ENCODE peak calls at places on chromosomes 16 and 17, in nine cellular contexts. B, S, U, M, A, F, G, I and O are unnamed samples.

GRCh38 chr16:23223368-23223767 is 40.8 kb downstream of the SCNN1G start:
- DNase-seq in G (no peak), M (peak), U (no peak), F (no peak), I (no peak), S (no peak), A (no peak), B (no peak), O (no peak)

GRCh38 chr17:18315498-18316360 is 636 bp downstream of the SMCR8 start:
- DNase-seq in S (no peak), F (no peak), A (peak), M (no peak), I (no peak), B (no peak), G (no peak), U (no peak), O (no peak)

GRCh38 chr17:50830994-50831393 is 4.4 kb upstream of the WFIKKN2 start:
- DNase-seq in F (no peak), I (peak), A (peak), G (no peak), U (no peak), M (peak), S (no peak), B (no peak), O (no peak)

GRCh38 chr17:44095647-44096496 is 25.3 kb downstream of the G6PC3 start:
- DNase-seq in M (peak), I (peak), A (peak), F (no peak), G (no peak), B (no peak), U (no peak), S (no peak), O (no peak)

GRCh38 chr16:21159281-21159951 is 942 bp downstream of the LDAF1 start:
- DNase-seq in F (peak), I (peak), M (peak), S (peak), G (peak), U (no peak), A (peak), B (no peak), O (peak)

GRCh38 chr17:19645608-19646250 is 2.8 kb upstream of the ALDH3A2 start:
- DNase-seq in G (no peak), S (no peak), A (no peak), U (no peak), M (peak), I (peak), F (no peak), B (no peak), O (no peak)

GRCh38 chr17:58932956-58933355 is 173.7 kb downstream of the TRIM37 start:
- DNase-seq in S (no peak), B (no peak), F (no peak), I (no peak), G (no peak), U (no peak), A (no peak), M (no peak), O (no peak)

GRCh38 chr16:88355389-88356123 is 27.2 kb upstream of the ZNF469 start:
- DNase-seq in F (no peak), G (peak), A (peak), B (no peak), U (no peak), I (peak), S (no peak), M (no peak), O (no peak)

GRCh38 chr17:63399316-63399715 is 46.8 kb downstream of the CYB561 start:
- DNase-seq in F (no peak), S (no peak), G (no peak), I (peak), B (no peak), A (no peak), U (no peak), M (no peak), O (no peak)

GRCh38 chr16:28891964-28892890 is 13.9 kb downstream of the ATP2A1 start:
- DNase-seq in I (no peak), U (no peak), A (no peak), F (no peak), S (no peak), B (no peak), M (no peak), G (no peak), O (no peak)

GRCh38 chr17:39224778-39225307 is 902 bp downstream of the STAC2 start:
- DNase-seq in M (no peak), A (no peak), B (no peak), S (no peak), F (no peak), G (no peak), I (peak), U (no peak), O (no peak)

GRCh38 chr16:86929149-86929871 is 351.0 kb downstream of the FOXL1 start:
- DNase-seq in S (no peak), U (no peak), F (no peak), A (no peak), G (peak), I (no peak), B (no peak), M (no peak), O (peak)

GRCh38 chr16:83390759-83391158 is 417.0 kb upstream of the HSBP1 start:
- DNase-seq in S (no peak), A (no peak), U (no peak), G (no peak), I (no peak), M (no peak), B (no peak), F (no peak), O (no peak)

GRCh38 chr17:78607061-78607460 is 29.9 kb upstream of the DNAH17 start:
- DNase-seq in G (peak), M (no peak), F (no peak), U (no peak), I (no peak), B (no peak), A (no peak), S (no peak), O (no peak)

GRCh38 chr16:85057212-85057889 is 29.8 kb downstream of the KIAA0513 start:
- DNase-seq in F (peak), G (no peak), A (no peak), I (no peak), B (peak), U (no peak), M (peak), S (no peak), O (no peak)

GRCh38 chr16:55204923-55205322 is 119.1 kb upstream of the IRX6 start:
- DNase-seq in B (no peak), F (no peak), A (no peak), S (no peak), I (no peak), G (no peak), M (no peak), U (no peak), O (no peak)

GRCh38 chr16:10514369-10515055 is 65.9 kb downstream of the EMP2 start:
- DNase-seq in A (peak), B (peak), S (peak), U (peak), I (peak), M (peak), F (peak), G (no peak), O (no peak)

GRCh38 chr17:49895812-49896211 is 47.9 kb upstream of the TAC4 start:
- DNase-seq in M (no peak), A (no peak), F (no peak), U (no peak), G (no peak), I (no peak), B (no peak), S (no peak), O (no peak)

GRCh38 chr17:57773557-57773956 is 28.5 kb upstream of the CCDC182 start:
- DNase-seq in G (no peak), U (no peak), B (no peak), M (no peak), I (no peak), S (no peak), F (no peak), A (no peak), O (no peak)

GRCh38 chr16:17379121-17379571 is 91.6 kb downstream of the XYLT1 start:
- DNase-seq in B (no peak), I (peak), U (no peak), G (no peak), F (no peak), M (no peak), S (no peak), A (peak), O (no peak)

GRCh38 chr16:53892155-53892554 is 188.2 kb downstream of the FTO start:
- DNase-seq in M (peak), B (peak), G (no peak), S (peak), A (no peak), F (peak), U (peak), I (peak), O (peak)

GRCh38 chr17:70365098-70365583 is 195.8 kb downstream of the KCNJ2 start:
- DNase-seq in F (no peak), U (no peak), S (no peak), I (no peak), M (no peak), B (no peak), A (no peak), G (no peak), O (no peak)

GRCh38 chr16:27650073-27650701 is 100.2 kb downstream of the KATNIP start:
- DNase-seq in A (no peak), U (no peak), F (no peak), I (no peak), S (peak), B (no peak), M (no peak), G (no peak), O (no peak)

GRCh38 chr16:30637952-30638351 is 12.8 kb upstream of the PRR14 start:
- DNase-seq in A (no peak), B (peak), M (peak), U (peak), F (no peak), S (no peak), I (peak), G (no peak), O (no peak)

GRCh38 chr17:79991924-79992656 is 43.6 kb downstream of the TBC1D16 start:
- DNase-seq in I (no peak), B (no peak), M (peak), U (no peak), A (no peak), S (peak), F (peak), G (no peak), O (no peak)

GRCh38 chr17:81512984-81513668 is 527 bp upstream of the ACTG1 start:
- DNase-seq in M (peak), B (no peak), A (peak), S (peak), I (no peak), U (no peak), F (peak), G (peak), O (peak)

GRCh38 chr17:67216544-67217320 is 28.3 kb downstream of the HELZ start:
- DNase-seq in U (no peak), G (no peak), I (no peak), S (no peak), B (no peak), F (no peak), A (no peak), M (no peak), O (no peak)

GRCh38 chr16:53058441-53058840 is 3.6 kb downstream of the CHD9 start:
- DNase-seq in I (no peak), F (no peak), U (no peak), A (peak), S (no peak), G (no peak), B (no peak), M (no peak), O (no peak)

GRCh38 chr16:58755989-58756649 is 22.0 kb upstream of the GOT2 start:
- DNase-seq in M (peak), B (peak), U (peak), I (peak), G (peak), A (peak), S (peak), F (peak), O (peak)

GRCh38 chr17:35210741-35211140 is 16.5 kb upstream of the SLC35G3 start:
- DNase-seq in G (no peak), F (no peak), A (no peak), U (no peak), B (no peak), I (no peak), M (no peak), S (no peak), O (no peak)

GRCh38 chr16:29710227-29711219 is 31.5 kb downstream of the QPRT start:
- DNase-seq in I (peak), G (peak), A (no peak), U (peak), M (peak), B (peak), F (no peak), S (no peak), O (no peak)

GRCh38 chr17:50292465-50292864 is 18.2 kb downstream of the TMEM92 start:
- DNase-seq in S (no peak), I (no peak), G (no peak), M (no peak), B (no peak), U (no peak), F (no peak), A (no peak), O (no peak)

GRCh38 chr17:65956814-65957213 is 235.1 kb downstream of the CEP112 start:
- DNase-seq in U (no peak), M (no peak), I (no peak), G (no peak), S (no peak), F (no peak), B (peak), A (no peak), O (no peak)

GRCh38 chr16:6081320-6081976 is 983.9 kb upstream of the EEF2KMT start:
- DNase-seq in U (peak), G (no peak), B (no peak), S (no peak), F (no peak), A (no peak), M (peak), I (peak), O (no peak)

GRCh38 chr17:77737442-77738265 is 220.8 kb upstream of the TNRC6C start:
- DNase-seq in A (no peak), S (no peak), U (no peak), I (no peak), B (no peak), G (no peak), F (peak), M (no peak), O (no peak)

GRCh38 chr16:69329369-69330285 is 761 bp downstream of the PDF start:
- DNase-seq in G (peak), M (peak), A (peak), B (no peak), F (no peak), I (peak), S (no peak), U (no peak), O (no peak)

GRCh38 chr16:22813223-22813945 is 578 bp upstream of the HS3ST2 start:
- DNase-seq in B (no peak), U (no peak), F (peak), M (peak), A (peak), I (peak), G (no peak), S (peak), O (no peak)

GRCh38 chr16:84959045-84959576 is 52.2 kb downstream of the ZDHHC7 start:
- DNase-seq in S (no peak), G (peak), M (peak), A (no peak), B (no peak), I (no peak), F (no peak), U (no peak), O (no peak)

DNA sequence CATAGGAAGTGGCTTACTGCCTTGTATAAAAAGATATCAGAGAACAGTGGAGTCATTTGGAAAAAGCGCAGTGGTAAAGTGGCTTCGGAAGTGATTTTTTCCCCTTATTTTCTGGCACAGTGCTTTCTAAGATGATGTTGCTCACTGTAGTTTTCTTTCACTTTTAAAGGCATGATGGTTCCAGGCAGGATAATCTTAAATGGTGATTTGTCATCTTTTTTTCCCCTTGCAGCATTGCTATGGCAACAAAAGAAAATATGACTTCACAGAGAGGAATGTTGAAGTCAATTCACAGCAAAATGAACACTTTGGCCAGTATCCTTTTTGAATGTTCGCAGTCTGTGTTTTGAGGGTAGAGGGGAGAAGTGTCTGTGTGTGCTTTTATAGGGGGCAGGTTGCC is 42.5 kb downstream of the GOSR1 start:
- DNase-seq in A (no peak), F (no peak), U (no peak), S (no peak), G (no peak), M (no peak), B (no peak), I (no peak), O (no peak)
- TF ChIP-seq POLR2AphosphoS5 in A (no peak), F (no peak), U (no peak), S (no peak), G (no peak), M (no peak), B (no peak), I (peak), O (no peak)

GRCh38 chr17:45784583-45785372 is 658 bp downstream of the CRHR1 start:
- DNase-seq in I (peak), A (no peak), B (no peak), U (no peak), S (peak), F (peak), M (peak), G (peak), O (no peak)
- H3K27ac ChIP-seq in I (no peak), A (no peak), B (no peak), U (no peak), S (no peak), F (no peak), M (no peak), G (no peak), O (no peak)

GRCh38 chr16:11700264-11701029 is 32.2 kb downstream of the SNN start:
- DNase-seq in I (no peak), U (no peak), F (no peak), G (no peak), A (peak), M (no peak), B (no peak), S (no peak), O (no peak)
- TF ChIP-seq POLR2AphosphoS5 in I (no peak), U (no peak), F (no peak), G (no peak), A (no peak), M (no peak), B (no peak), S (no peak), O (no peak)

DNA sequence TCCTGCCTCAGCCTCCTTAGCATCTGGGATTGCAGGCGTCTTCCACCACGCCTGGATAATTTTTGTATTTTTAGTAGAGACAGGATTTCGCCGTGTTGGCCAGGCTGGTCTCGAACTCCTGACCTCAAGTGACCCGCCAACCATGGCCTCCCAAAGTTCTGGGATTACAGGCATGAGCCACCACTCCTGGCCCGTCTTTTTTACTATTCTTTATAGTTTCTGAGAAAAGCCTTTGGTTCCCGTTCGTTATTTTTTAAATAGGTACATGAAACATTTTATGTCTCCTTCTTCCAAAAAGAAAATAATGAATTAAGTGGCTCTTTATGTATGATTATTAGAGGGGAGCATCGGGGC is 570 bp upstream of the BCO1 start:
- DNase-seq in B (no peak), S (no peak), F (no peak), G (no peak), A (no peak), M (no peak), U (no peak), I (no peak), O (no peak)
- H3K27ac ChIP-seq in B (no peak), S (peak), F (peak), G (no peak), A (peak), M (peak), U (no peak), I (no peak), O (peak)